ENCODE peak calls at places on chromosomes 7 and 10, in seven cellular contexts. S, I, W, O, L, N and J are unnamed samples.

GRCh38 chr7:105734233-105734632 is 142.2 kb downstream of the ATXN7L1 start:
- DNase-seq in S (no peak), I (no peak), W (peak; percentile 29), O (peak; percentile 7), L (no peak), N (no peak), J (no peak)

GRCh38 chr7:97846945-97847344 is 25.3 kb downstream of the ASNS start:
- DNase-seq in S (no peak), I (no peak), W (no peak), O (no peak), L (no peak), N (no peak), J (no peak)

GRCh38 chr10:128064615-128065580 is 61.3 kb downstream of the MKI67 start:
- DNase-seq in S (peak; percentile 91), I (peak; percentile 74), W (peak; percentile 95), O (peak; percentile 49), L (peak; percentile 85), N (no peak), J (peak; percentile 53)

GRCh38 chr10:43282881-43283280 is 16.0 kb upstream of the RASGEF1A start:
- DNase-seq in S (no peak), I (no peak), W (peak; percentile 8), O (no peak), L (no peak), N (no peak), J (no peak)

GRCh38 chr10:119489572-119490326 is 52.8 kb downstream of the RGS10 start:
- DNase-seq in S (peak; percentile 71), I (no peak), W (no peak), O (no peak), L (peak; percentile 82), N (peak; percentile 36), J (peak; percentile 79)

GRCh38 chr7:44386139-44386913 is 60.9 kb upstream of the CAMK2B start:
- DNase-seq in S (no peak), I (no peak), W (no peak), O (peak; percentile 24), L (no peak), N (peak; percentile 21), J (no peak)

GRCh38 chr7:106369349-106369748 is 84.6 kb upstream of the NAMPT start:
- DNase-seq in S (no peak), I (no peak), W (peak; percentile 59), O (peak; percentile 72), L (no peak), N (no peak), J (no peak)

GRCh38 chr7:101347477-101347876 is 15.2 kb upstream of the COL26A1 start:
- DNase-seq in S (no peak), I (no peak), W (no peak), O (no peak), L (no peak), N (no peak), J (no peak)

GRCh38 chr10:62681211-62681940 is 123.1 kb upstream of the ADO start:
- DNase-seq in S (no peak), I (no peak), W (no peak), O (no peak), L (peak; percentile 75), N (peak; percentile 29), J (peak; percentile 88)

GRCh38 chr7:150334108-150334507 is 7.3 kb downstream of the RARRES2 start:
- DNase-seq in S (peak; percentile 54), I (no peak), W (no peak), O (no peak), L (no peak), N (no peak), J (no peak)

GRCh38 chr10:80057171-80057570 is 21.3 kb upstream of the TMEM254 start:
- DNase-seq in S (no peak), I (no peak), W (no peak), O (no peak), L (no peak), N (no peak), J (no peak)

GRCh38 chr10:63573068-63573697 is 52.0 kb downstream of the REEP3 start:
- DNase-seq in S (no peak), I (no peak), W (peak; percentile 82), O (peak; percentile 87), L (no peak), N (no peak), J (peak; percentile 22)

GRCh38 chr7:155847821-155848435 is 35.7 kb upstream of the SHH start:
- DNase-seq in S (peak; percentile 58), I (no peak), W (no peak), O (no peak), L (no peak), N (no peak), J (no peak)

GRCh38 chr10:122051609-122052385 is 62.8 kb downstream of the TACC2 start:
- DNase-seq in S (peak; percentile 80), I (peak; percentile 30), W (peak; percentile 70), O (peak; percentile 65), L (no peak), N (peak; percentile 77), J (no peak)

GRCh38 chr10:61760943-61761824 is 98.5 kb downstream of the CABCOCO1 start:
- DNase-seq in S (no peak), I (no peak), W (peak; percentile 97), O (peak; percentile 87), L (no peak), N (no peak), J (no peak)

GRCh38 chr10:12766222-12766621 is 235.3 kb downstream of the CCDC3 start:
- DNase-seq in S (no peak), I (no peak), W (no peak), O (no peak), L (no peak), N (no peak), J (no peak)

GRCh38 chr7:125032943-125033342 is 103.3 kb upstream of the POT1 start:
- DNase-seq in S (no peak), I (no peak), W (no peak), O (no peak), L (no peak), N (no peak), J (no peak)

GRCh38 chr10:84397735-84398144 is 69.4 kb downstream of the CCSER2 start:
- DNase-seq in S (no peak), I (no peak), W (no peak), O (no peak), L (no peak), N (no peak), J (no peak)

GRCh38 chr7:81070956-81071355 is 152.1 kb upstream of the SEMA3C start:
- DNase-seq in S (no peak), I (no peak), W (no peak), O (no peak), L (no peak), N (no peak), J (no peak)

DNA sequence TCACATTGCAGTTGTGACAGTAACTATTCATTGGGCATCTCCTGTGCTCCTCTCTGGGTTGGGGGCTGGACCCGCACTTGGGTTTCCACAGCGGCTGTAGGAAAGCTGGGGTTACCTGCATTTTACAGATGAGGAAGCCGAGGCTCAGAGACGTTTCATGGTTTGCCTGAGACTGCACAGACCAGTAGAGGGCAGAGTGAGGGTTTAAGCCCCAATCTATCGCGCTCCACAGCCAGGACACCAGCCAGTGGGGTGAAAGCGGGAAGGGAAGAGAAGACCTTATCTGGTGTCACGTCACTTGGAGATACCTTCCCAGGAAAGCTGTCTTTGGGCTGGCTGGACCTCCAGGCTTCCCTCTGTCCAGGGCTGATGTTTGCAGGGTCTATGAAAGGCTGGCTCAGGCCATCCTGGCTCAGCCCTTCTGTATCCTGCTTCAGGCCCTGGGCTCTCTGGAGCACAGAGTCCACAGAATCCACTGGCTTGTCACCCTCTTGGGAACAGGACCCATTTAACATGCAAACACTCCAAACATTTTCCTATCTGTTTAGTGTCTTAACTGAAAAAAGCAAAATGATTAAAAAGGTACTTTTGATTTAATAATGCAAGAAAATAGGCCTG is 167.7 kb downstream of the EMX2 start:
- DNase-seq in S (no peak), I (no peak), W (no peak), O (no peak), L (no peak), N (no peak), J (no peak)
- TF ChIP-seq CTCF in S (no peak), I (no peak), W (no peak), O (no peak), L (no peak), N (no peak), J (no peak)

GRCh38 chr7:13989944-13990295 is 454 bp upstream of the ETV1 start:
- DNase-seq in S (no peak), I (no peak), W (no peak), O (no peak), L (no peak), N (no peak), J (no peak)

GRCh38 chr7:13988765-13989137 is 715 bp downstream of the ETV1 start:
- DNase-seq in S (no peak), I (peak; percentile 16), W (peak; percentile 32), O (peak; percentile 26), L (no peak), N (no peak), J (no peak)

GRCh38 chr7:13988011-13988410 is 1.5 kb downstream of the ETV1 start:
- DNase-seq in S (no peak), I (no peak), W (peak; percentile 82), O (peak; percentile 77), L (no peak), N (no peak), J (no peak)

GRCh38 chr7:13990319-13990983 is 985 bp upstream of the ETV1 start:
- DNase-seq in S (peak; percentile 73), I (peak; percentile 52), W (peak; percentile 61), O (peak; percentile 37), L (peak; percentile 21), N (peak; percentile 37), J (peak; percentile 32)

GRCh38 chr7:13989138-13989943 is at the start of gene ETV1:
- DNase-seq in S (peak; percentile 79), I (peak; percentile 79), W (peak; percentile 70), O (peak; percentile 60), L (peak; percentile 6), N (peak; percentile 42), J (no peak)
- TF ChIP-seq CTCF in S (peak; percentile 7), I (peak; percentile 54), W (peak; percentile 38), O (peak; percentile 37), L (no peak), N (no peak), J (no peak)

DNA sequence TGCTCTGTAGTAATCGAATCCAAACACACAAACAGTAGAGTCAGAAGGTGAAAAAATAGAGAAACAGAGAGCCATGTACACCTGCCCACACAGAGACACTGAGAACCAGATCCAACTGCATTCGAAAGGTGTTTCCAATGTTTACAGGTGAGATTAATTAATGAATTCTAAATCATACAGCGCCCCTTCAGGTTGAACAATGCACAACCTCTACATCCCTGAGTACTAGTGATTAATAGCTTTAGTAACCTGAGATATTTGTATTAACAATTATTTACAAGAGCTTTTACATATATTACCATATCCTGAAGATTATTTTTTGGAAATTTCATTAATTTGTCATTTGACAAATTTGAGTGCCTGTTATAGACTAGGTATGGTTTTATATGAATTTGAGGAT is 7.6 kb upstream of the MRC1 start:
- DNase-seq in S (no peak), I (no peak), W (no peak), O (no peak), L (no peak), N (no peak), J (no peak)
- TF ChIP-seq CTCF in S (no peak), I (no peak), W (no peak), O (no peak), L (no peak), N (no peak), J (no peak)

DNA sequence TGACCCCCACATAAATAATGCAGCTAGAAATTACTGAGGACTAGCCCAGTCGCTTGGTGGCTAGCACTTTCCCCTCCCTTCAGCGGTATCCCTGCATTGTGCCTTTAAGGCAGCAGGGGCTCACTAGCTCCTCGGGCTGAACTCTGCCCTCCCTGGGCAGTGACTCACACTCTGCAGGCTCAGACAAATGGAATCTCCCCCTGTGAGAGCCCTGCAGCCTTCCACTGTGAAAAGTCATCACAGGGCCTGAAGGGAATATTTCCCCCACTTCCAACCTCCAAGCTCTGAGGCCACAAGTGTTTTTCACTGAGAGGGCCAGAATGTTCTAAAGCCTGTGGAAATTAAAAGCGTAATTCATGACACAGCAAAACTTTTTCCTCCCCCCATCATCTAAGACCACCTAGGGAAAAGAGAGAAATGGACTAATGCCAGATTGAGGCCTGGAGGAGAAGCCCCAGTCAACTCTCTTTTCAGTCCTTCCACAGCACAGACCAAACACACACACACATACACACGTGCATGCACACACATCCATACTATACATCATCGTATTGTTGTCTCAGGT is 93.6 kb upstream of the COL1A2 start:
- DNase-seq in S (peak; percentile 91), I (peak; percentile 65), W (peak; percentile 96), O (peak; percentile 98), L (no peak), N (peak; percentile 31), J (no peak)
- TF ChIP-seq CTCF in S (no peak), I (peak; percentile 3), W (peak; percentile 37), O (peak; percentile 26), L (no peak), N (no peak), J (no peak)